ENCODE peak calls at places on chromosomes 16 and 17, in eight cellular contexts. R is Peyer's patch, Z is testis, P is uterus, O is tibial nerve, H is A549, Y is H1, X is stomach. D is an unnamed sample.

GRCh38 chr16:89279666-89280481 is 62.4 kb downstream of the ZNF778 start:
- DNase-seq in R (no peak), X (no peak), H (no peak), Z (no peak), O (no peak), Y (no peak), P (no peak), D (no peak)

GRCh38 chr17:17381438-17382059 is 78.4 kb downstream of the NT5M start:
- DNase-seq in O (no peak), Z (no peak), P (no peak), H (no peak), R (no peak), X (no peak), Y (no peak), D (no peak)

GRCh38 chr16:87140211-87141200 is 176.7 kb downstream of the C16orf95 start:
- DNase-seq in Z (no peak), H (no peak), R (no peak), O (no peak), P (no peak), Y (no peak), X (no peak), D (no peak)

GRCh38 chr16:66207139-66207863 is 159.2 kb upstream of the CDH5 start:
- DNase-seq in H (no peak), R (no peak), P (no peak), O (peak; percentile 58), Z (no peak), X (no peak), Y (no peak), D (peak; percentile 62)

GRCh38 chr17:81553616-81554181 is 1.5 kb upstream of the FAAP100 start:
- DNase-seq in Z (peak; percentile 26), H (peak; percentile 85), R (no peak), Y (no peak), O (peak; percentile 14), P (peak; percentile 72), X (no peak), D (no peak)

GRCh38 chr16:50642349-50642748 is 38.8 kb downstream of the SNX20 start:
- DNase-seq in R (no peak), P (no peak), X (no peak), Z (no peak), Y (no peak), H (no peak), O (no peak), D (no peak)

GRCh38 chr17:28173071-28173561 is 130.6 kb downstream of the NLK start:
- DNase-seq in P (no peak), X (no peak), Z (no peak), O (no peak), R (no peak), Y (no peak), H (no peak), D (no peak)

GRCh38 chr16:15502041-15502725 is 67.8 kb downstream of the BMERB1 start:
- DNase-seq in R (no peak), Y (no peak), P (no peak), X (no peak), H (peak; percentile 94), Z (no peak), O (no peak), D (no peak)

GRCh38 chr16:81313731-81314602 is 795 bp upstream of the GAN start:
- DNase-seq in Y (peak; percentile 58), Z (no peak), H (no peak), X (no peak), O (no peak), P (no peak), R (no peak), D (no peak)

GRCh38 chr17:44191941-44192496 is 5.2 kb downstream of the TMUB2 start:
- DNase-seq in Z (no peak), O (no peak), H (no peak), X (no peak), R (no peak), P (no peak), Y (peak; percentile 44), D (no peak)

GRCh38 chr16:47732806-47733150 is 271.6 kb downstream of the PHKB start:
- DNase-seq in H (peak; percentile 11), R (no peak), Y (no peak), X (no peak), O (no peak), Z (no peak), P (no peak), D (no peak)

GRCh38 chr16:10879681-10880589 is 2.9 kb downstream of the CIITA start:
- DNase-seq in X (no peak), Z (no peak), P (no peak), O (no peak), R (no peak), Y (no peak), H (no peak), D (no peak)

GRCh38 chr16:49280022-49280741 is 1.5 kb downstream of the CBLN1 start:
- DNase-seq in P (no peak), Y (no peak), Z (peak; percentile 30), X (no peak), H (no peak), R (no peak), O (no peak), D (no peak)

DNA sequence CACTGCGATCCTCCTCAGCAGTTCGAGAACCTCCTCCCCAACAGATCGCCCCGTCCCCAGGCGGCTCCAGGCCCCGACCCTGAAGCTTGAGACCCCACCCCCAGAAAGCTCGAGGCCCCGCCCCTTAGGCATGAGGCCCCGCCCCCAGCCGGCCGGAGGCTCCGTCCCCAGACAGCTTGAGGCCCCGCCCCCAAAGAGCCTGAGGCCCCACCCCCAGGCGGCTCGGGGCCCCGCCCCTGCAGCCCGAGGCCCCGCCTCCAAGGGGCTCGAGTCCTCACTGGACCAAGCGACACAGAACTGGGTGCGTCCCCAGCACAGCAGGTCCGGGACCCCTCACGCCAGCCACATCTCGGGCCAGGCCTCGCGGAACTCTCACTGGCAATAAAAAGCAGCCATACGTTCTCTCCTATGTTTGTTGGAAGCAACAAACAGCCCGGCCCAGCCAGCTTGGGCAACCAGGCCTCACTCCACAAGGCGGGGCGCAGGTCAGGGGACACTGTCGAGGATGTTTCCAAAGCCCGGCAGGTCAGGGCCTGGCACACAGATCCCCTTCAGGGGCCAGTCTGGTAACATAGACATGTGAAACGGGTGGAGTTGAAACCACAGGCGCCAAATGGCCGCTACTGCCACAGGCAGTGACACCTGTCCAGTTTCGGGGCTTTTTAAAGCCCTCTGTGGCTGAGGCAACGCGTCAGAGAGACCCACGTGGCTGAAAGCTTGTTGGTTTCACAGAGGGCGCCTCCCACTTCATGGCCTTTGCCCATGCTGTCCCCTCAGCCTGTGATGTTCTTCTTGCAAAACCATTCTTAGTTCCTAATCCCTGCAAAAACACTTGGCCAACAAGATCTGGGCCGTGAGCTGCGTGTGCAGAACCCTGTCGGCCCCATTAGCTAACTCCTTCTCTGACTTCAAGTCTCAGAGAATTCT is 224.2 kb downstream of the PARN start:
- DNase-seq in P (no peak), Z (peak; percentile 66), Y (peak; percentile 66), O (no peak), R (peak; percentile 58), X (peak; percentile 33), H (no peak), D (no peak)
- TF ChIP-seq POLR2A in P (no peak), Z (no peak), Y (no peak), O (no peak), R (no peak), X (no peak), H (no peak), D (no peak)

DNA sequence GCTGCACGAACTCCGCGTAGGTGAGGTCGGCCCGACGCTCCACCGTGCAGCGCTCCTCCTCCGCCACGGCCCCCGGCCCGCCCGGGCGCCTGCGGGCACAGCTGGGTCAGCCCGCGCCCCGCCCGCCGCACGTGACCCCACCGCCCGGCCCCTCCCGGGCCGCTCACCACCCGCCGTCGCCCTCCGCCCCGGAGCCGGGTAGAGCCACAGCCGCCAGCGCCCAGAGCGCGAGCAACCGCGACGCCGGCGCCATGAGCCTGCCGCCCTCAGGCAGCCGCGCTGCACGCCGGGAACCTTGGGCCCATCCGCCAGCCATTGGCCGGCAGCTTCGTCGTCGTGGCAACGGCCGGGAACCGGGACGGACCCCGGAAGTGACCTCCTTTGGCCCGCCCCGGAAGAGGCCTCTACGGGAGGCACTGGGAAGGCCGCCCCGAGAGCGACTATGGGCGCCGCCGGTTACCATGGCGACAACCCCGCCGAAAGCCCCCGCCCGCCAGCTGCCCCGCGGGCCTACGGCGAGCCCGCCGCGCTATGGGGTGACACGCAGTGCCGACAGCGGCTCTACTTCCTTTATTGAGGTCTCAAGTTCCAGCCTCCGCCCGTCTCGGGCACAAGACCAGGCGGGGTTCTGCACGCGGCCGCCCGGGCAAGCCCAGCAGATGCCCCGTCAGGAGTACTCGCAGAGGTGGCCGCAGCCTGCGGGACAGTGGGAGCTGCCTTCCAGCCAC is at the start of gene JMJD8:
- DNase-seq in Y (peak; percentile 81), H (peak; percentile 90), P (peak; percentile 97), X (peak; percentile 98), Z (peak; percentile 97), O (peak; percentile 93), R (peak; percentile 99), D (no peak)
- TF ChIP-seq POLR2A in Y (peak; percentile 92), H (peak; percentile 88), P (peak; percentile 49), X (no peak), Z (no peak), O (peak; percentile 39), R (peak; percentile 40), D (peak; percentile 15)

DNA sequence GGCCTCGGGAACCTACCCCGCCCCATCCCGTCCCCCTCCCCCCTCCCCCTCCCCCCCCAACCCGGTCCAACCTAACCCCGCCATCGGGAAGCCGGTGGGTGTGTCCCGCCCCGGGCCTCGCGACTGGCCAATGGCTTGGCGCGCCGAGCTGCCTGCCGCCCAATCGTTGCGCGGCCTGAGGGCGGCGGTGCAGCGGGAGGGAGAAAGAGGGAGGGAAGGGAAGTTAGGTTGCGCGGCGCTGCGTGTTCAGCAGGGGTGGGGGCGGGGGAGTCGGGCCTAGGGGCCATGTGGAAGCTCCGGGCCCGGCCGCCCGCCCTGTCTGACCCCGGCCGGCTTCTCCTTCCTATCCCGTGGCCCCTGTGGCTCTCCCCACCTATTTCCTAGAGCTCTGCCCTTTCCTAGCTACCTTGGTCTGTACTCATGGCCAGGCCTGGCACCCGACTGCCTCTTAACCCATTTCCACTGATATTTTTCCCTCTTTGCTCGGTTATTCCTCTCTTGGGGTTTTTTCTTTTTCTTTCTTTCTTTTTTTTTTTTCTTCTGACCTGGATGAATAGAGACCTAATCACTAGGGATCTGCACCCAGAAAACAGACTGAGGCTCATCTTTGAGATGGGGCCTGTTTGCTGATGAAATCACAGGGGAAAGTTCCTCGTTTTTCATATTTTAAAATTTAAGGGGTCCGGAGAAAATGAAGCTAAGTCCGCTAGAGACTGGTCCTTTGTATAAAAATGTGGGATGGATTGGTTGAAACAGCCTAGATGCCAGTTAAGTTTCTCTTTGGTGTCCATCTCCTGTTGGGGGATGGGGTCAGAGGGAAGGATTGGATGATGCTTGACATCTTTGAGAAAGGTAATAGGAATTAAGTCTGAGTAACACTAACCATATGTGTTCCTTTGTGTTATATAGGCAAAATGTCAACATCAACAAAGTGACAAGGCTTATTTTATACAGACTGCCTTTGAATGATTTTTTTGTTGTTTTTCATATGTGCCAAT is 1.1 kb downstream of the KPNB1 start:
- DNase-seq in H (peak; percentile 94), R (peak; percentile 96), O (peak; percentile 83), X (peak; percentile 95), Z (peak; percentile 96), P (peak; percentile 94), Y (peak; percentile 87), D (peak; percentile 97)
- TF ChIP-seq POLR2A in H (peak; percentile 29), R (no peak), O (no peak), X (no peak), Z (no peak), P (no peak), Y (peak; percentile 43), D (no peak)

GRCh38 chr16:3129137-3130131 is 5.4 kb upstream of the ZNF213 start:
- DNase-seq in X (peak; percentile 73), P (peak; percentile 62), H (no peak), Y (peak; percentile 61), O (peak; percentile 82), R (peak; percentile 77), Z (peak; percentile 87), D (no peak)
- TF ChIP-seq POLR2A in X (no peak), P (no peak), H (peak; percentile 11), Y (peak; percentile 69), O (peak; percentile 12), R (no peak), Z (no peak), D (no peak)